ENCODE peak calls at places on chromosomes 5 and 9, in seven cellular contexts. G, A, M, L, V, Q and S are unnamed samples.

GRCh38 chr5:59617186-59617771 is 276.2 kb downstream of the PDE4D start:
- DNase-seq in A (no peak), G (no peak), L (no peak), V (no peak), Q (no peak), M (no peak), S (no peak)

GRCh38 chr5:157047898-157048297 is 11.0 kb downstream of the HAVCR1 start:
- DNase-seq in Q (no peak), G (no peak), L (no peak), V (no peak), A (no peak), M (no peak), S (no peak)

GRCh38 chr5:28831042-28831441 is 1792.7 kb upstream of the CDH9 start:
- DNase-seq in V (no peak), G (no peak), M (no peak), A (no peak), Q (no peak), L (no peak), S (no peak)

GRCh38 chr5:132024117-132024435 is 12.6 kb upstream of the ACSL6 start:
- DNase-seq in V (no peak), A (no peak), L (no peak), G (no peak), Q (no peak), M (no peak), S (no peak)

GRCh38 chr9:70367305-70367930 is 47.0 kb downstream of the KLF9 start:
- DNase-seq in L (no peak), M (no peak), V (no peak), G (no peak), A (no peak), Q (no peak), S (no peak)

GRCh38 chr5:36573441-36573840 is 33.0 kb upstream of the SLC1A3 start:
- DNase-seq in M (peak), Q (no peak), G (no peak), A (no peak), V (no peak), L (no peak), S (no peak)

GRCh38 chr5:133930061-133930823 is 38.2 kb downstream of the C5orf15 start:
- DNase-seq in A (peak), M (no peak), L (no peak), V (no peak), Q (no peak), G (peak), S (no peak)

GRCh38 chr5:137822158-137822764 is 45.4 kb upstream of the MYOT start:
- DNase-seq in M (peak), G (peak), Q (peak), V (peak), A (no peak), L (peak), S (no peak)

GRCh38 chr5:157323107-157323706 is 57.3 kb downstream of the CYFIP2 start:
- DNase-seq in V (no peak), Q (no peak), A (no peak), G (no peak), L (peak), M (no peak), S (no peak)

GRCh38 chr5:147565524-147565923 is 55.7 kb upstream of the DPYSL3 start:
- DNase-seq in V (no peak), A (no peak), G (no peak), Q (no peak), L (no peak), M (peak), S (no peak)

GRCh38 chr5:63398346-63398745 is 563.9 kb downstream of the HTR1A start:
- DNase-seq in A (no peak), M (peak), G (no peak), L (peak), Q (no peak), V (no peak), S (no peak)

GRCh38 chr5:155299342-155300006 is 285.9 kb downstream of the KIF4B start:
- DNase-seq in V (no peak), G (no peak), A (no peak), L (no peak), Q (no peak), M (no peak), S (no peak)

GRCh38 chr5:10563940-10564837 is at the start of gene ANKRD33B:
- DNase-seq in L (peak), V (peak), G (no peak), Q (peak), A (peak), M (peak), S (peak)

GRCh38 chr5:83632874-83633273 is 87.8 kb downstream of the HAPLN1 start:
- DNase-seq in M (peak), L (no peak), V (no peak), A (no peak), G (no peak), Q (no peak), S (no peak)

GRCh38 chr5:52727568-52727967 is 60.1 kb upstream of the ITGA1 start:
- DNase-seq in V (no peak), A (no peak), G (peak), M (peak), Q (no peak), L (no peak), S (no peak)

GRCh38 chr5:180844432-180844831 is 16.6 kb downstream of the ZFP62 start:
- DNase-seq in Q (no peak), G (no peak), V (no peak), A (no peak), L (no peak), M (no peak), S (no peak)

GRCh38 chr5:959581-960531 is 48.7 kb upstream of the NKD2 start:
- DNase-seq in V (no peak), Q (peak), L (no peak), M (no peak), G (no peak), A (no peak), S (no peak)

GRCh38 chr5:55096860-55097259 is 5.6 kb upstream of the GZMA start:
- DNase-seq in Q (no peak), V (no peak), G (no peak), A (peak), L (no peak), M (no peak), S (no peak)

GRCh38 chr5:5209101-5209500 is 69.0 kb downstream of the ADAMTS16 start:
- DNase-seq in G (no peak), L (no peak), Q (no peak), M (peak), V (no peak), A (no peak), S (no peak)

GRCh38 chr5:54390015-54390414 is 65.5 kb upstream of the HSPB3 start:
- DNase-seq in A (no peak), Q (no peak), V (no peak), G (peak), M (peak), L (no peak), S (no peak)

GRCh38 chr9:112332272-112332671 is 1.1 kb downstream of the PTBP3 start:
- DNase-seq in G (no peak), V (no peak), L (no peak), Q (no peak), M (peak), A (no peak), S (no peak)

GRCh38 chr5:40877371-40877988 is 31.8 kb upstream of the C7 start:
- DNase-seq in Q (no peak), A (no peak), L (no peak), G (no peak), M (peak), V (no peak), S (no peak)

GRCh38 chr5:41921874-41922273 is 3.2 kb upstream of the FBXO4 start:
- DNase-seq in G (no peak), Q (no peak), V (no peak), A (no peak), M (peak), L (no peak), S (no peak)

GRCh38 chr5:69024241-69024651 is 69.6 kb upstream of the SLC30A5 start:
- DNase-seq in G (no peak), V (no peak), L (peak), Q (no peak), A (no peak), M (peak), S (no peak)

GRCh38 chr5:81782811-81783210 is 31.9 kb upstream of the SSBP2 start:
- DNase-seq in A (no peak), M (no peak), G (no peak), L (no peak), V (no peak), Q (no peak), S (no peak)

GRCh38 chr5:106680330-106680729 is 990.4 kb downstream of the EFNA5 start:
- DNase-seq in G (no peak), A (no peak), Q (no peak), L (no peak), M (no peak), V (no peak), S (no peak)

GRCh38 chr9:113509463-113509862 is 45.9 kb downstream of the RGS3 start:
- DNase-seq in V (no peak), G (no peak), M (no peak), A (no peak), L (no peak), Q (no peak), S (no peak)

GRCh38 chr9:116494815-116495634 is 192.1 kb upstream of the TRIM32 start:
- DNase-seq in G (peak), V (no peak), Q (no peak), A (no peak), M (peak), L (peak), S (no peak)

GRCh38 chr5:138246334-138246733 is 28.1 kb downstream of the GFRA3 start:
- DNase-seq in V (no peak), Q (no peak), M (no peak), A (no peak), L (no peak), G (no peak), S (no peak)

DNA sequence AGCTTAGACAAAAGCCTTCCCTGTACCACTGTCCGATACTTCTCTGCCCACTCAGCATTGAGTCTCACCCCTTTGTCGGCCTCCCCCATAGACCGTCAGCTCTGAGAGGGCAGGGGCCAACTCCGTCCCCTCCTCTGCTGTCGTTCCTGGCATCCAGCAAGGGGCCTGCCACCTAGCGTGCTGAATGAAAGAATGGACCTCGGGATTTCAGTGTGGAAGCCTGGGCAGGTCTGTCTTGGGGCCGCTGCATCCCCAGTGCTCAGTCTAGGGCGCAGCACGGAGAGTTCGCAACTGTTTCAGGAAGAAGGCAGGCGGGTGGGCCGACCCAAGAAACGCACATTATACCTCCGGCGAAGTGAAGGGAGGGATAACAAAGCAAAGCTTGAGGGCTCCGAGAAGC is 1.5 kb upstream of the TOR1B start:
- DNase-seq in G (no peak), V (no peak), A (no peak), Q (no peak), L (peak), M (no peak), S (no peak)
- TF ChIP-seq CTCF in G (no peak), V (no peak), A (no peak), Q (no peak), L (no peak), M (no peak), S (no peak)

DNA sequence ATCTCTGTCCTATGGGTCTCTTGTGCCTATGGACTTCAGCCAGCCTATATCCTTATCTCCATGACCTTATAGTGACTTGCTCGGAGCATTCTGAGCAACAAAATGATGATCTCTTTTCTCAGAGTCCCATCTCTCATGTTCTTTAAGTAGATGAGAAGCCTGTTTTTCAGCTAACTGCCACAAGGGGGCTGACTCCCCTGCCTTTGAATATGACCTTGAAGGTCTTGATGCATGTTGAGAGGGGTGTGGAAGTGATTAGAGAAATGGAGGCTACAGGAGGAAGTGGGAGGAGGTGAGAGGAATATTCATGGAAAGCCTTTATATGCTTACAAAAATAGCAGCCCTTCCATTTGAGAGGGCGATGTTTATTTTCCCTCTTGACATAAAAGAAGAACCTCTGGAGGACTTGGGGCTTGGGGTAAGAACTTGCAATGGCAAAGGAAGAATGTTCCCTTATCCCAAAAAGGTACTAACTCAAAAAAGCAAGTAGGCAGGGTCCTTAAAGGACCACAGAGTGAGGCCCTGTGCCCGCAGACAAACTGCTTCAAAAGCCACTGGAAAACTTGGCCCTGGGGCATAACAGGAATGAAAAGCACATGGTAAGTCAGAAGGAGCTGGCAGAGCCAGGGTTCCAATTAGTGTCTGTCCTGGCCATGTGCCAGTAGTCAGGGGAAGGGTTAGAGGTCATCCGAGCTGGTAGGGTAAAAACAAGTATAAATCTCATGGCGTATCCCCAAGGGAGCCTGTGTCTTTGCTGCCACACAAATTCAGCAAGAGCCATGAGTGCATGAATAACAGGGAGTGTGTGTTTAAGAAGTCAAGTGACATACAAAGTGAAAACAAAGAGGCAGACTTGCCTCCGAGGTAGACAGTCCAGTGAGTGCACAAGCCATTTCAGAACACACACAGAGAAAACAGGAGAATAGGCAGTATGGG is 39.1 kb downstream of the FGD3 start:
- DNase-seq in M (no peak), A (peak), G (peak), V (no peak), L (no peak), Q (no peak), S (no peak)
- TF ChIP-seq CTCF in M (peak), A (peak), G (peak), V (peak), L (peak), Q (peak), S (peak)

DNA sequence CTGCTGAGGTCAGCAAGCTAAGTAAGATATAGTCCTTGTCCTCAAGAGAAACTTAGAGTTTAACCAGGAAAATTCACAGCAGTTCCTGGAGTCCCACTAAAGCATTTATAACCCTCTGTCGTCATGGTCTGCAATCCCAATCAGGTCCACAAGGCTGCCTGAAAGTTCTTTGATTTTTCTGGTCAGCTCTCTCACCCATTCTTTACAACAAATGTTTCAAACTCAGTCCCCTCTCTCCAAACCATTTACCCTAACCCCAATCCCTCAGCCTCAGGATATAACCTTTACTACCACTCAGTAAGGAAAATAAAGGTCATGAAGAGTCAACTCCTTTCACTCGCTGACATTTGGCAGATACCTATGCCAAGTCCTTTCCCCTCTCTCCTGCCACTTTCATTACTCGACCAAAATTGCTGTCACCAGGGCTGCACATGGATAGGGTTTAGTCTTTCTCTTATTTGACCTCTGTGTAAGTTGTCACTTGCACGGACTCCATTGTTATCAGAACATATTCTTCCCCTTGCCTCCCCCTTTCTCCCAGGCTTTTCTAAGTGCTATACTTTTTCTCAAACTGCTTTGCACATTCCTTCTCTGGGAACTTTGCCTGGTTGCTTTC is 936.6 kb downstream of the NR2F1-AS1 start:
- DNase-seq in V (no peak), Q (no peak), A (no peak), G (no peak), M (no peak), L (no peak), S (no peak)
- TF ChIP-seq CTCF in V (peak), Q (no peak), A (no peak), G (no peak), M (peak), L (peak), S (no peak)

GRCh38 chr5:169511708-169512107 is 71.9 kb upstream of the SPDL1 start:
- DNase-seq in V (no peak), Q (no peak), G (no peak), A (no peak), M (no peak), L (no peak), S (no peak)
- TF ChIP-seq CTCF in V (peak), Q (no peak), G (no peak), A (no peak), M (peak), L (no peak), S (no peak)

GRCh38 chr9:99162759-99163364 is 57.9 kb downstream of the TGFBR1 start:
- DNase-seq in A (no peak), G (no peak), L (no peak), V (no peak), Q (no peak), M (peak), S (no peak)
- TF ChIP-seq CTCF in A (peak), G (peak), L (peak), V (peak), Q (peak), M (peak), S (peak)

GRCh38 chr9:34069831-34070230 is 21.1 kb upstream of the UBAP2 start:
- DNase-seq in A (no peak), G (no peak), Q (no peak), V (no peak), M (peak), L (no peak), S (no peak)

GRCh38 chr9:34072410-34072809 is 23.7 kb upstream of the UBAP2 start:
- DNase-seq in V (no peak), A (no peak), Q (peak), G (no peak), L (no peak), M (peak), S (no peak)

GRCh38 chr9:34070601-34071340 is 22.1 kb upstream of the UBAP2 start:
- DNase-seq in Q (no peak), A (no peak), V (no peak), G (no peak), L (no peak), M (peak), S (no peak)

DNA sequence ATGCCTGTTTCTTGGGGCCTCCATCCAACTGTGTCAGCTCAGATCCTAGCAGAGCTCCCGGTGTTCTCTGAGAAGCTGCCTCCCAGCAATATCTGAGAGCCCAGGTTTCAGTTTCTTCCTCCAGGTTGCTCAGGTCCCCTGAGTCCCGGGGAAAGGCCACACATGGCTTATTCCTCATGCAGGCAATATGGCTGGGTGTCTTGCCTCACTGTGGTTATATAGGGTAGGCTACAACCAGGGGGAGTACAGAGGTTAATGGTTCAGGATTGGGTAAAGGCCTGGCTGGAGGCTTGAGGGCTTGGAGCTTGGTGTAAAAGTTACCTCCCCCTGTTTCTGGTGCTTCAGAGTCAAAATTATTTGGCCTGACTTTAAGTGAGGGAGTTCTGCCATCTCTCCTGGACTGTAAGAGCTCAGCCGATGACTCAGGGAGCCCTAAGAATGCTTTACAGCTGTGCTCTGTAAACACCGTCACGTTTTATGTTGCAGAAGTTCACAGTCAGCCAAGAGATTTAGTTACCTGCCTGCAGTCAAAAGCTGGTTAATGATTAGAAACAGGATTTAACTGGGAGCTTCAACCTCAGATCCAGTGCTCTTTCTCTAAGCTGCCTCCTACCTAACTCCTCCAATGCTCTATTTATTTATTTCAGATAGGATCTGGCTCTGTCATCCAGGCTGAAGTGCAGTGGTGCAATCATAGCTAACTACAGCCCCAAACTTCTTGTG is 24.3 kb upstream of the UBAP2 start:
- DNase-seq in G (peak), M (peak), A (no peak), L (no peak), Q (peak), V (no peak), S (no peak)
- TF ChIP-seq CTCF in G (no peak), M (no peak), A (no peak), L (no peak), Q (no peak), V (no peak), S (no peak)

DNA sequence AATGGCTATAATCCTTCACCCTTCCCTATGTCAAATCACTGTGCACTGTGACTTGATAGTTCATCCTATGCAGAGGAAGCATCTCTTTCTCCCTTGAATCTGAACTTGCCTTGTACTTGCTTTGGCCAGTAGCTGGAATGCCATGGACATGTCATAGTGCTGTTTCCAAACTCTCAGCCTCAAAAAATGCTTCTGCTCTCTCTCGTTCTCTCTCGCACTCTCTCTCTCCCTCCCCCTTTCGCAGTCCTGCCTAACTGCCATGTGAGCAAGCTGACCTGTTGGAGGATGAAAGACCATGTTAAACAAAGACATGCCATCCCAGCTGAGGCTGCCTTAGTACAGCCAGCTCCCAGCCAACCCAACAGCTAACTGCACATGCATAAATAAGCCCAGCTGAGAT is 283.9 kb upstream of the TLE4 start:
- DNase-seq in L (no peak), M (no peak), Q (no peak), A (no peak), G (no peak), V (no peak), S (no peak)
- TF ChIP-seq CTCF in L (no peak), M (no peak), Q (no peak), A (no peak), G (no peak), V (no peak), S (no peak)

GRCh38 chr5:77993141-77993540 is 217.0 kb upstream of the TBCA start:
- DNase-seq in A (no peak), Q (no peak), M (no peak), V (no peak), G (no peak), L (no peak), S (no peak)

GRCh38 chr5:77990020-77990419 is 213.9 kb upstream of the TBCA start:
- DNase-seq in L (no peak), V (no peak), A (no peak), G (no peak), Q (no peak), M (no peak), S (no peak)

GRCh38 chr5:77993799-77994318 is 217.7 kb upstream of the TBCA start:
- DNase-seq in A (no peak), L (no peak), Q (no peak), G (no peak), M (no peak), V (no peak), S (no peak)

GRCh38 chr5:77987988-77988387 is 211.8 kb upstream of the TBCA start:
- DNase-seq in A (no peak), G (no peak), V (no peak), M (no peak), Q (no peak), L (no peak), S (no peak)

GRCh38 chr5:77991084-77991483 is 214.9 kb upstream of the TBCA start:
- DNase-seq in V (no peak), A (no peak), M (no peak), L (no peak), Q (no peak), G (no peak), S (no peak)
- TF ChIP-seq CTCF in V (no peak), A (no peak), M (no peak), L (no peak), Q (no peak), G (no peak), S (no peak)

GRCh38 chr9:122265265-122265900 is 701 bp downstream of the MRRF start:
- DNase-seq in L (no peak), V (no peak), A (no peak), G (peak), M (peak), Q (no peak), S (peak)
- TF ChIP-seq CTCF in L (no peak), V (no peak), A (no peak), G (no peak), M (peak), Q (no peak), S (peak)